ENCODE peak calls at places on chromosomes 12 and 14, in nine cellular contexts. M is lung, C is adrenal gland, G is HCT116, J is left ventricle myocardium inferior, R is ovary, B is sigmoid colon, A is fibroblast of lung, K is A673. I is an unnamed sample.

GRCh38 chr12:1594045-1594294 is 411 bp downstream of the FBXL14 start:
- DNase-seq in R (no peak), A (peak), J (peak), B (peak), C (peak), K (peak), M (no peak), G (no peak), I (peak)

GRCh38 chr12:108640802-108641445 is 7.2 kb upstream of the SELPLG start:
- DNase-seq in B (peak), R (peak), M (no peak), A (peak), C (no peak), G (no peak), J (peak), K (no peak), I (no peak)

GRCh38 chr14:88168025-88168424 is 155.0 kb downstream of the KCNK10 start:
- DNase-seq in R (no peak), J (no peak), M (no peak), A (no peak), K (no peak), C (no peak), G (no peak), B (no peak), I (no peak)

GRCh38 chr12:132776816-132777568 is 15.4 kb upstream of the ANKLE2 start:
- DNase-seq in G (no peak), R (peak), K (no peak), B (peak), A (peak), J (peak), M (no peak), C (peak), I (no peak)

GRCh38 chr12:87200289-87200979 is 828.8 kb downstream of the C12orf50 start:
- DNase-seq in C (no peak), K (no peak), R (no peak), M (no peak), A (no peak), G (no peak), B (no peak), J (no peak), I (peak)

GRCh38 chr12:26730546-26731085 is 102.4 kb downstream of the ITPR2 start:
- DNase-seq in C (no peak), B (no peak), R (no peak), G (no peak), M (no peak), K (no peak), A (no peak), J (no peak), I (no peak)

GRCh38 chr12:65761301-65761700 is 63.0 kb upstream of the HMGA2 start:
- DNase-seq in G (no peak), C (no peak), A (no peak), K (no peak), M (no peak), J (no peak), B (no peak), R (no peak), I (no peak)

GRCh38 chr14:90561031-90561430 is 164.2 kb downstream of the CALM1 start:
- DNase-seq in R (no peak), A (no peak), M (no peak), C (no peak), J (no peak), K (no peak), B (peak), G (no peak), I (no peak)

GRCh38 chr12:70756791-70757190 is 119.6 kb upstream of the PTPRB start:
- DNase-seq in K (no peak), J (no peak), A (no peak), G (no peak), C (no peak), M (no peak), B (no peak), R (no peak), I (no peak)

GRCh38 chr14:40656301-40656700 is 950.4 kb upstream of the LRFN5 start:
- DNase-seq in M (no peak), G (no peak), R (no peak), B (no peak), K (no peak), C (no peak), A (no peak), J (no peak), I (no peak)

GRCh38 chr14:98984719-98985041 is 287.3 kb downstream of the BCL11B start:
- DNase-seq in G (no peak), C (no peak), M (no peak), K (no peak), B (no peak), A (no peak), R (no peak), J (no peak), I (no peak)

GRCh38 chr12:31588976-31589375 is 2.0 kb downstream of the DENND5B start:
- DNase-seq in G (no peak), K (no peak), R (no peak), J (no peak), C (no peak), A (peak), B (no peak), M (no peak), I (peak)
- H3K27ac ChIP-seq in G (peak), K (no peak), R (no peak), J (peak), C (peak), A (no peak), B (peak), M (no peak), I (no peak)

GRCh38 chr12:113315358-113315757 is 19.6 kb downstream of the SLC8B1 start:
- DNase-seq in M (no peak), J (no peak), C (no peak), B (no peak), G (no peak), K (no peak), A (no peak), R (no peak), I (no peak)

GRCh38 chr12:113318046-113318656 is 16.8 kb downstream of the SLC8B1 start:
- DNase-seq in G (no peak), K (no peak), J (no peak), B (no peak), M (no peak), C (no peak), R (no peak), A (no peak), I (no peak)

GRCh38 chr12:113317122-113317521 is 17.8 kb downstream of the SLC8B1 start:
- DNase-seq in M (no peak), K (no peak), C (no peak), G (no peak), R (no peak), A (no peak), B (no peak), J (no peak), I (no peak)

GRCh38 chr12:113314121-113314529 is 20.8 kb downstream of the SLC8B1 start:
- DNase-seq in G (no peak), C (no peak), K (no peak), J (no peak), M (no peak), A (peak), R (no peak), B (no peak), I (no peak)

DNA sequence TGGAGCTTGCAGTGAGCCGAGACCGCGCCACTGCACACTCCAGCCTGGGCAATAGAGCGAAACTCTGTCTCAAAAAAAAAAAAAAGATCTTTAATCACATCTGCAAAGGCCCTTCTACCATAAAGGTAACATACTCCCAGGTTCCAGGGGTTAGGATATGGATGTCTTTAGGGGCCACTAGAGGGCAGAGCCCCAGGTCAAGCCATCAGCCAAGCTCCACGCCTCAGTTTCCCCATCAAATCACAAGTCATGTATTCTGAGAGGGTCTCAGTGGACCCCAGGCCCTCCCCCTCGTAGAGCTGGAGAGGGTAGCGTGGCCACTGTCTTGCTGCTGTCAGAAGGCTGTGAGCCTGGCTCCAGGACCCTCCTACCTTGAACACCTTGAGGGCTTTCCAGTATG is 18.8 kb downstream of the SLC8B1 start:
- DNase-seq in G (no peak), R (no peak), J (no peak), K (no peak), A (no peak), B (no peak), C (no peak), M (no peak), I (no peak)
- TF ChIP-seq CTCF in G (peak), R (no peak), J (no peak), K (no peak), A (peak), B (no peak), C (no peak), M (no peak), I (peak)

DNA sequence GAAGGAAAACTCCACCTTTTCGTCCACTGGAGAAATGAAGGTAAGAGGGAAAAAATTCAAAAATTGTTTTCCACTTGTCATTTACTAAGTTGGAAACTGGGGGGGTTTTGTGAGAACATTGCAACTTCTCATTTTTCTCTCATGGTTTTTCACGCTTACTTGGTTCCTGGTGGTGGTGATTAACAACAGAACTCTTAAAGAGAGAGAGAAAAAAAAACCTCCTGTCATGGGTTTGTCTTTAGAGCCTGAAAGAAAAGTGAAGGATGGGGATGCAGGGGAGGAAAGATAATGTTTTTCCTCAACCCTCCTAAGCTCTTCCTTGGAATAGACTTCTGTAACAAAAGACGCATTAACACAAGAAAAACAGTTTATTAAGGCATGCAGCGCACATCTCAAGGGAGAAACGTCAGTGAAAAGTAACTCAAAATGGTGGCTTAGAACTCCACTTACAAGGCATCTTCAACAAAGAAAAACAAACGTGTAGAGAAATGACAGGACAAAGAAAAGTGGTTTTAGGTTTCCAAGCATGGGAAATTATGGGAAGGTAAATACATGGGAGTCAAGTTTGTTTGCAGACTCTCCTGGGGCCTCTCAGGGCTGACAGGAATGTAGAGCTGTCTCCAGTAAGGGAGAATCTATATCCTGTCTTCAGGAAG is 81.9 kb upstream of the ATF7IP start:
- DNase-seq in R (no peak), K (no peak), C (no peak), B (no peak), J (no peak), A (no peak), G (no peak), M (no peak), I (no peak)
- H3K27ac ChIP-seq in R (no peak), K (no peak), C (no peak), B (peak), J (peak), A (no peak), G (no peak), M (no peak), I (no peak)

GRCh38 chr12:81461163-81461562 is 298.0 kb downstream of the PPFIA2 start:
- DNase-seq in B (no peak), M (no peak), A (no peak), K (no peak), J (no peak), C (no peak), G (no peak), R (no peak), I (no peak)
- TF ChIP-seq CTCF in B (no peak), M (no peak), A (no peak), K (peak), J (no peak), C (no peak), G (peak), R (no peak), I (no peak)

GRCh38 chr14:53528114-53528513 is 375.0 kb upstream of the DDHD1 start:
- DNase-seq in J (no peak), A (peak), R (no peak), M (peak), B (peak), K (no peak), C (no peak), G (no peak), I (no peak)
- H3K27ac ChIP-seq in J (no peak), A (no peak), R (no peak), M (no peak), B (no peak), K (no peak), C (no peak), G (no peak), I (no peak)

DNA sequence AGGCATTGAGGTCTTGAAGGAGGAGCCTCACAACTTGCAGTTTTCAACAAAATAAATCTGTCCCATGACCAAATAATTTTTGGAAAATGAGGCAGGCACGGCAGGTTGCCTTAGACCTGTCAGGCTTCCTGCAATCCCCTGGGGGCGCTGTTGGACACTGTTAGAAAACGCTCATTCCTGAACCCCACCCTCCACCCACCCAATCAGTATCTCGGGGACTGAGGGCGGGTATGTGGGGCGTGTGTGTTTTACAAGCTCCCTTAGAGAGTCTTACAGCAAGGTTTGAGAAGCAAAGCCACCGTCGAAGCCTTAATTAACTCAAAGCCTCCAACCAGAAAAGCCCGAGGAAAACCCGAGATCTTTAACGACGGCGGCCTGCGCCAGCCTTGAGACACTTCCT is 122.8 kb downstream of the GLT1D1 start:
- DNase-seq in R (no peak), C (no peak), M (peak), J (no peak), G (no peak), K (peak), A (no peak), B (no peak), I (no peak)
- TF ChIP-seq CTCF in R (no peak), C (no peak), M (no peak), J (no peak), G (peak), K (peak), A (no peak), B (no peak), I (no peak)

GRCh38 chr12:32568241-32568640 is 110.9 kb upstream of the DNM1L start:
- DNase-seq in J (no peak), K (peak), G (peak), R (no peak), M (no peak), A (peak), B (no peak), C (no peak), I (peak)

GRCh38 chr12:32566663-32567634 is 112.2 kb upstream of the DNM1L start:
- DNase-seq in B (no peak), K (peak), R (no peak), C (no peak), A (peak), M (no peak), G (no peak), J (no peak), I (no peak)

DNA sequence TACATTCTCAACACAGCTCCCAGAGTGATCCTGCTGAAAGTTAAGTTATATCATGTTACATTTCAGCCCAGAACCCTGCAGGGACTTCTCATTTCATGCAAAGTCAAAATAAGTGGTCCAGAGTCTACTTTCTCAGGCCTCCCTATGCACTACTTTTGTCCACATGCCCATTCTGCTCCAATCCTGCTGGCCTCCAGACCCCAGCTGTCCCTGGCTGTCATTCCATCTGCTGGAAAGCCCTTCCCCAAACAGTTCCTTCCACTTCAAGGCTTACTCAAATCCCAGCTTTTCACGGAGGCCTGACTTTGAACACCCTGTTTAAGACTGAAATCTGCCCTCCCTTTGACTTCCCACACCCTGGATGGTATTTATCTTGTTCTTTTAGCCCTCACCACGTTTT is 109.8 kb upstream of the DNM1L start:
- DNase-seq in J (no peak), K (no peak), B (no peak), R (no peak), G (no peak), A (no peak), C (no peak), M (no peak), I (no peak)
- H3K27ac ChIP-seq in J (peak), K (no peak), B (no peak), R (no peak), G (no peak), A (no peak), C (no peak), M (peak), I (peak)

DNA sequence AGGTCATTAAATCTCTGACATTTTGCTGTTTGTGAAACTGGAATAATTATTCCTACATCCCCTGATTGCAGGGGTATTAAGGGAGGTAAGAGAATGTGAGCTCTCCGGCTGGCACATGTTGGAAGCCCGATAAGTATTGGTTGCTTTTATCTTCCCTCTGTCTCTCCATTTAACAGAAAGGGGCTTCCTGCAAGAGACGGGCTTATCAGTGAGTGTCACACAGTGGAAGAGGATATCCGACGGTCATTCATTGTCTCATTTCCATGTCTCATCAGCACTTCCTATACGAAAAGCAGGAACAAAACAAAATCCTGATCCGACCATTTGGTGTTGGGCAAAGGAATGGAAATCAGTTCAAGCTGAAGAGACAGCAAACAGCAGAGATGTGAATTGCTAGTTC is 10.7 kb downstream of the DYRK4 start:
- DNase-seq in B (no peak), G (no peak), K (no peak), R (no peak), J (no peak), M (no peak), C (no peak), A (no peak), I (no peak)
- TF ChIP-seq CTCF in B (no peak), G (no peak), K (no peak), R (no peak), J (no peak), M (no peak), C (no peak), A (no peak), I (no peak)

GRCh38 chr14:74980398-74980745 is 22.3 kb upstream of the EIF2B2 start:
- DNase-seq in A (peak), R (no peak), M (no peak), B (no peak), C (peak), K (peak), J (no peak), G (no peak), I (no peak)

GRCh38 chr14:74977901-74978385 is 22.5 kb upstream of the PGF start:
- DNase-seq in J (no peak), R (no peak), K (no peak), B (no peak), C (peak), M (no peak), G (no peak), A (no peak), I (no peak)

GRCh38 chr14:74979442-74980397 is 23.0 kb upstream of the EIF2B2 start:
- DNase-seq in C (peak), R (no peak), K (peak), J (no peak), M (no peak), B (no peak), A (peak), G (no peak), I (no peak)

GRCh38 chr14:74978416-74978947 is 23.1 kb upstream of the PGF start:
- DNase-seq in C (peak), M (no peak), B (no peak), K (peak), R (no peak), G (no peak), J (no peak), A (no peak), I (no peak)

GRCh38 chr14:74979029-74979428 is 23.6 kb upstream of the PGF start:
- DNase-seq in C (no peak), G (no peak), K (no peak), J (no peak), M (no peak), R (no peak), B (no peak), A (no peak), I (no peak)
- H3K27ac ChIP-seq in C (no peak), G (no peak), K (peak), J (peak), M (no peak), R (no peak), B (no peak), A (no peak), I (peak)

DNA sequence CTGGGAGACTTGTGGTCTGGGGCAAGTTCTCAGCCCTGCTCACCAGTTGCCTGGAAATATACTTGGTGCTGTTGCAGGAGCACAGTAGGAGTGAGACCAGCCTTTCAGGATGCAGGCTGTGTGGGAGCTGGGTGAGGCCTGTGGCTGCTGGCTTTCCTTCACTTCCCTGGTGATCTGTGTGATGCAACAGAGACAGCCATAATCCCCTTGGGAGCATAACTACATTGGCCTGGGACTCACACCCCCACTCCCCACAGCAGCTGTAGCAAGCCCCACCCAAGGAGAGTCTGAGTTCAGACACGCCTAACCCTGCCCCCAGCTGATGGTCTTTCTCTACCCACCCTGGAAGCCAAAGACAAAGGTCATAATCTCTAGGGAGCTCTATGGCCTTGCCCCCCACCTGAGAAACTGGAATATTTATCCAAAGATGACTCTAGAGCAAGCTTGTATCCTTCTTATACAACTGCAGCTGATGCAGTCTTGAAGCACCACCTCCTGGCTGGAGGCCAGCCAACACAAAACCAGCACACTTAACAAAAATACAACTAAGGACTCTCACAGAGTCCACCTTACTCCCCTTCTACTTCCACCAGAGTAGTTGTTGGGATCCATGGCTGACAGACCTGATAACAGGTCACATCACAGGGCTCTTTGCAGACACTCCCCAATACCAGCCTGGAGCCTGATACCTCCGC is 190.4 kb upstream of the CPNE8 start:
- DNase-seq in J (no peak), A (no peak), M (no peak), B (no peak), G (no peak), K (no peak), C (no peak), R (no peak), I (no peak)
- TF ChIP-seq CTCF in J (no peak), A (no peak), M (no peak), B (no peak), G (no peak), K (no peak), C (no peak), R (no peak), I (no peak)

I was measured in RWPE1.